ENCODE peak calls at places on chromosomes 12 and 14, in nine cellular contexts. X, K, T, H, A, L, E, G and Y are unnamed samples.

GRCh38 chr12:57165741-57166140 is 18.3 kb upstream of the LRP1-AS start:
- DNase-seq in K (no peak), X (no peak), E (no peak), L (no peak), H (no peak), A (no peak), T (no peak), G (no peak), Y (no peak)

GRCh38 chr12:1820191-1820599 is at the start of gene LRTM2:
- DNase-seq in A (no peak), X (no peak), G (no peak), E (no peak), H (no peak), L (no peak), T (no peak), K (no peak), Y (no peak)

GRCh38 chr14:32950584-32950983 is 11.9 kb downstream of the NPAS3 start:
- DNase-seq in X (no peak), A (no peak), K (no peak), E (no peak), G (no peak), T (no peak), L (no peak), H (no peak), Y (peak)

GRCh38 chr12:110224379-110225304 is 56.4 kb upstream of the ATP2A2 start:
- DNase-seq in K (peak), T (no peak), L (peak), A (peak), X (peak), G (peak), E (peak), H (no peak), Y (peak)

GRCh38 chr12:52628841-52629240 is 10.5 kb upstream of the KRT73 start:
- DNase-seq in T (no peak), X (no peak), E (no peak), H (no peak), L (no peak), A (no peak), K (no peak), G (no peak), Y (no peak)

GRCh38 chr12:93352321-93352720 is 25.4 kb upstream of the NUDT4 start:
- DNase-seq in X (no peak), H (no peak), G (no peak), T (no peak), L (no peak), K (no peak), A (no peak), E (no peak), Y (no peak)

GRCh38 chr14:94337274-94337673 is 14.1 kb upstream of the SERPINA6 start:
- DNase-seq in G (no peak), T (no peak), L (no peak), E (no peak), X (peak), K (no peak), H (no peak), A (no peak), Y (no peak)

GRCh38 chr14:97369901-97370300 is 572.7 kb downstream of the VRK1 start:
- DNase-seq in K (no peak), H (no peak), X (no peak), E (no peak), T (no peak), G (no peak), L (no peak), A (no peak), Y (no peak)

GRCh38 chr12:93698307-93699092 is 21.3 kb downstream of the CRADD start:
- DNase-seq in K (peak), G (peak), L (no peak), A (no peak), H (no peak), T (no peak), X (no peak), E (no peak), Y (no peak)

GRCh38 chr12:117836999-117837736 is 131.6 kb downstream of the KSR2 start:
- DNase-seq in A (peak), X (peak), T (peak), H (peak), K (peak), L (peak), E (peak), G (peak), Y (peak)

GRCh38 chr12:12913626-12914388 is 22.4 kb downstream of the GPRC5A start:
- DNase-seq in X (no peak), G (no peak), E (no peak), K (no peak), A (no peak), L (no peak), T (no peak), H (no peak), Y (no peak)

GRCh38 chr14:67562025-67562775 is 29.1 kb downstream of the PLEKHH1 start:
- DNase-seq in L (no peak), A (no peak), T (no peak), X (no peak), E (no peak), K (no peak), G (no peak), H (no peak), Y (no peak)

GRCh38 chr14:51845811-51846210 is 14.6 kb upstream of the GNG2 start:
- DNase-seq in X (no peak), L (no peak), T (no peak), H (no peak), G (no peak), K (no peak), A (no peak), E (no peak), Y (no peak)

GRCh38 chr12:117063162-117063911 is 35.9 kb downstream of the TESC start:
- DNase-seq in H (peak), T (no peak), G (no peak), L (no peak), K (no peak), X (no peak), E (no peak), A (peak), Y (peak)

GRCh38 chr14:33120966-33121365 is 182.3 kb downstream of the NPAS3 start:
- DNase-seq in L (no peak), E (no peak), T (no peak), K (no peak), G (no peak), A (no peak), X (no peak), H (no peak), Y (no peak)

GRCh38 chr12:52956987-52957386 is 8.1 kb downstream of the KRT18 start:
- DNase-seq in K (no peak), X (no peak), G (no peak), L (no peak), T (no peak), H (no peak), E (no peak), A (peak), Y (peak)

GRCh38 chr12:65389436-65389835 is 111.0 kb downstream of the MSRB3 start:
- DNase-seq in H (no peak), L (no peak), K (no peak), A (no peak), X (no peak), G (no peak), T (no peak), E (no peak), Y (no peak)

GRCh38 chr12:65496617-65497016 is 218.1 kb downstream of the MSRB3 start:
- DNase-seq in G (peak), E (no peak), X (no peak), L (no peak), T (no peak), A (no peak), K (no peak), H (no peak), Y (no peak)

GRCh38 chr12:109609256-109609821 is 35.7 kb downstream of the MVK start:
- DNase-seq in X (no peak), L (no peak), K (no peak), T (no peak), H (no peak), G (no peak), A (no peak), E (no peak), Y (no peak)

GRCh38 chr14:71133296-71133695 is 226.0 kb downstream of the PCNX1 start:
- DNase-seq in H (no peak), K (no peak), E (no peak), L (no peak), X (no peak), T (no peak), A (no peak), G (no peak), Y (no peak)

GRCh38 chr14:100084591-100084990 is 19.4 kb downstream of the EVL start:
- DNase-seq in L (no peak), A (no peak), X (no peak), H (no peak), T (no peak), E (no peak), G (no peak), K (no peak), Y (no peak)

GRCh38 chr12:5941907-5942306 is 3.2 kb downstream of the ANO2 start:
- DNase-seq in L (no peak), K (no peak), A (no peak), T (no peak), E (no peak), H (no peak), X (no peak), G (no peak), Y (no peak)

GRCh38 chr14:58752782-58753181 is 115.0 kb downstream of the DACT1 start:
- DNase-seq in G (peak), H (no peak), A (no peak), X (no peak), K (peak), E (peak), T (no peak), L (no peak), Y (no peak)

GRCh38 chr14:25406818-25407217 is 356.9 kb upstream of the STXBP6 start:
- DNase-seq in G (peak), E (no peak), K (peak), T (no peak), L (no peak), A (peak), X (no peak), H (no peak), Y (peak)

GRCh38 chr14:61177279-61178225 is 103.6 kb downstream of the TMEM30B start:
- DNase-seq in H (no peak), K (no peak), G (no peak), E (no peak), L (no peak), T (no peak), X (no peak), A (no peak), Y (no peak)

GRCh38 chr14:91918159-91918883 is 29.2 kb downstream of the FBLN5 start:
- DNase-seq in X (no peak), A (no peak), E (no peak), L (no peak), G (peak), K (no peak), T (no peak), H (no peak), Y (no peak)

GRCh38 chr12:1122803-1123202 is 131.8 kb downstream of the ERC1 start:
- DNase-seq in G (peak), X (no peak), A (peak), E (no peak), K (no peak), H (peak), T (peak), L (no peak), Y (peak)

GRCh38 chr12:2120982-2121758 is 68.4 kb downstream of the CACNA1C start:
- DNase-seq in E (no peak), G (no peak), A (no peak), K (no peak), H (no peak), T (no peak), L (no peak), X (no peak), Y (no peak)

GRCh38 chr12:2886768-2887450 is 3.8 kb upstream of the TULP3 start:
- DNase-seq in L (no peak), X (no peak), H (no peak), T (no peak), A (no peak), G (no peak), E (no peak), K (no peak), Y (no peak)

GRCh38 chr12:131735863-131736806 is 25.2 kb downstream of the SFSWAP start:
- DNase-seq in X (no peak), L (no peak), H (no peak), G (no peak), A (no peak), T (no peak), K (no peak), E (no peak), Y (no peak)

GRCh38 chr14:69715725-69716482 is 51.0 kb upstream of the SRSF5 start:
- DNase-seq in E (peak), H (peak), A (no peak), G (peak), L (peak), T (no peak), K (peak), X (peak), Y (no peak)

GRCh38 chr14:92093320-92093719 is 13.1 kb downstream of the ATXN3 start:
- DNase-seq in L (no peak), T (no peak), E (no peak), X (no peak), G (peak), A (peak), K (no peak), H (no peak), Y (no peak)